ENCODE peak calls at places on chromosome 15, in ten cellular contexts. U, D, Y, E, P, O, S, T, M and F are unnamed samples.

GRCh38 chr15:27639595-27639994 is 459.5 kb downstream of the OCA2 start:
- DNase-seq in P (no peak), E (no peak), D (no peak), U (no peak), S (no peak), T (no peak), M (no peak), Y (no peak), O (no peak), F (no peak)

GRCh38 chr15:63094495-63094931 is 27.1 kb upstream of the LACTB start:
- DNase-seq in Y (no peak), T (no peak), P (no peak), E (peak), U (peak), M (no peak), O (peak), D (peak), S (no peak), F (peak)

GRCh38 chr15:82698711-82699345 is 10.8 kb downstream of the AP3B2 start:
- DNase-seq in U (no peak), M (no peak), O (no peak), S (no peak), E (no peak), Y (no peak), P (no peak), T (no peak), D (no peak), F (no peak)

GRCh38 chr15:101504866-101505609 is 15.5 kb upstream of the PCSK6 start:
- DNase-seq in U (no peak), O (peak), Y (no peak), T (no peak), P (no peak), E (no peak), S (no peak), M (peak), D (no peak), F (no peak)

GRCh38 chr15:89369548-89369947 is 34.9 kb upstream of the POLG start:
- DNase-seq in U (no peak), E (no peak), Y (no peak), O (no peak), T (no peak), S (no peak), M (no peak), P (no peak), D (no peak), F (no peak)

GRCh38 chr15:31483924-31484368 is 157.3 kb downstream of the KLF13 start:
- DNase-seq in M (no peak), E (no peak), S (peak), Y (no peak), O (no peak), U (no peak), P (peak), T (no peak), D (no peak), F (no peak)

GRCh38 chr15:72751751-72752455 is 31.7 kb downstream of the ADPGK start:
- DNase-seq in P (no peak), O (no peak), U (peak), S (no peak), D (peak), M (peak), T (no peak), Y (no peak), E (no peak), F (no peak)

GRCh38 chr15:58442122-58442521 is 10.3 kb downstream of the LIPC start:
- DNase-seq in U (no peak), T (peak), O (no peak), M (no peak), S (no peak), Y (no peak), E (no peak), D (no peak), P (no peak), F (peak)

GRCh38 chr15:49145651-49146609 is 9.5 kb downstream of the COPS2 start:
- DNase-seq in U (peak), D (peak), T (peak), Y (peak), O (peak), M (no peak), S (no peak), E (peak), P (peak), F (peak)

GRCh38 chr15:44092221-44092620 is 102.8 kb downstream of the FRMD5 start:
- DNase-seq in M (no peak), Y (no peak), O (peak), D (peak), S (no peak), T (peak), E (peak), U (peak), P (no peak), F (peak)

GRCh38 chr15:99708563-99708962 is 24.7 kb downstream of the LYSMD4 start:
- DNase-seq in P (no peak), Y (no peak), O (peak), E (peak), M (no peak), D (peak), U (peak), S (no peak), T (peak), F (peak)

GRCh38 chr15:78873796-78874761 is 1.4 kb downstream of the MORF4L1 start:
- DNase-seq in T (peak), S (no peak), U (peak), D (no peak), O (peak), Y (peak), M (no peak), P (peak), E (no peak), F (peak)

GRCh38 chr15:23567921-23568320 is 2.4 kb downstream of the MKRN3 start:
- DNase-seq in U (no peak), M (no peak), E (no peak), Y (no peak), S (no peak), T (no peak), D (no peak), O (no peak), P (no peak), F (no peak)

GRCh38 chr15:90871716-90872480 is 3.5 kb downstream of the FURIN start:
- DNase-seq in Y (peak), U (no peak), E (peak), S (no peak), M (no peak), D (no peak), O (no peak), T (peak), P (no peak), F (peak)

GRCh38 chr15:72497402-72497801 is 23.3 kb downstream of the ARIH1 start:
- DNase-seq in M (no peak), S (no peak), D (no peak), E (no peak), Y (no peak), T (no peak), O (no peak), U (no peak), P (no peak), F (no peak)

GRCh38 chr15:73886717-73887345 is 13.5 kb downstream of the TBC1D21 start:
- DNase-seq in D (no peak), T (no peak), S (no peak), O (no peak), Y (no peak), U (no peak), P (no peak), M (no peak), E (no peak), F (no peak)

GRCh38 chr15:29800441-29801366 is 21.6 kb downstream of the TJP1 start:
- DNase-seq in M (no peak), Y (no peak), O (no peak), E (no peak), T (no peak), S (no peak), P (no peak), D (no peak), U (no peak), F (no peak)

GRCh38 chr15:99213187-99213811 is 36.1 kb downstream of the TTC23 start:
- DNase-seq in O (peak), T (peak), M (no peak), E (peak), U (peak), Y (peak), P (peak), D (peak), S (peak), F (peak)

GRCh38 chr15:62907275-62907674 is 135.3 kb upstream of the TPM1 start:
- DNase-seq in U (no peak), E (no peak), S (no peak), O (no peak), Y (no peak), P (no peak), M (no peak), T (no peak), D (no peak), F (no peak)

GRCh38 chr15:58552505-58553364 is 120.9 kb downstream of the LIPC start:
- DNase-seq in U (peak), M (no peak), D (no peak), E (no peak), Y (no peak), O (no peak), S (no peak), P (no peak), T (no peak), F (no peak)

GRCh38 chr15:52680041-52680391 is 828 bp upstream of the ATOSA start:
- DNase-seq in O (peak), T (no peak), U (peak), E (peak), P (no peak), Y (peak), S (no peak), M (no peak), D (peak), F (peak)

GRCh38 chr15:36239509-36239908 is 339.9 kb upstream of the CDIN1 start:
- DNase-seq in D (no peak), T (no peak), M (no peak), S (no peak), Y (no peak), O (no peak), E (no peak), U (no peak), P (no peak), F (no peak)

GRCh38 chr15:76973362-76973743 is 21.6 kb upstream of the PSTPIP1 start:
- DNase-seq in O (peak), U (peak), D (no peak), P (peak), T (no peak), S (peak), Y (no peak), E (peak), M (no peak), F (peak)

GRCh38 chr15:73748731-73749130 is 4.4 kb downstream of the INSYN1 start:
- DNase-seq in S (no peak), T (no peak), D (no peak), M (no peak), O (no peak), U (no peak), P (no peak), Y (no peak), E (no peak), F (no peak)

GRCh38 chr15:88258021-88258641 is 1.6 kb upstream of the NTRK3 start:
- DNase-seq in D (no peak), E (no peak), Y (peak), P (no peak), O (peak), S (no peak), T (no peak), U (no peak), M (no peak), F (peak)

GRCh38 chr15:76181705-76182107 is 121.9 kb downstream of the TMEM266 start:
- DNase-seq in T (no peak), U (no peak), Y (no peak), D (no peak), P (no peak), M (no peak), E (no peak), S (no peak), O (no peak), F (no peak)

GRCh38 chr15:64792282-64792681 is 16.9 kb upstream of the RBPMS2 start:
- DNase-seq in U (peak), P (no peak), O (no peak), D (no peak), M (no peak), T (no peak), Y (no peak), S (no peak), E (no peak), F (no peak)

GRCh38 chr15:36481156-36481555 is 98.3 kb upstream of the CDIN1 start:
- DNase-seq in E (no peak), D (no peak), M (no peak), O (no peak), T (no peak), U (no peak), Y (no peak), P (no peak), S (no peak), F (no peak)

GRCh38 chr15:77856718-77857346 is 220.7 kb downstream of the TBC1D2B start:
- DNase-seq in U (no peak), O (no peak), S (no peak), P (no peak), Y (no peak), M (no peak), E (no peak), T (no peak), D (no peak), F (no peak)

GRCh38 chr15:65309882-65310418 is 5.5 kb downstream of the RNU5B-1 start:
- DNase-seq in D (no peak), P (no peak), E (no peak), S (no peak), T (no peak), M (no peak), U (peak), O (no peak), Y (no peak), F (peak)

GRCh38 chr15:25368855-25369254 is 70.0 kb downstream of the UBE3A start:
- DNase-seq in Y (no peak), U (peak), T (no peak), M (no peak), P (no peak), D (peak), O (peak), S (no peak), E (peak), F (no peak)